ENCODE peak calls at places on chromosomes 13 and 19, in four cellular contexts. E is left ventricle myocardium superior, S is SK-N-MC, K is WTC11. Q is an unnamed sample.
A peak's percentile ranks its signal among the peaks of the same experiment; 100 is the strongest.

GRCh38 chr13:73519720-73520119 is 460.9 kb downstream of the KLF5 start:
- DNase-seq in S (no peak), E (no peak), K (no peak), Q (no peak)

GRCh38 chr13:24267801-24268200 is 41.6 kb upstream of the C1QTNF9 start:
- DNase-seq in K (no peak), S (no peak), E (no peak), Q (no peak)

GRCh38 chr13:76455960-76456359 is 430.2 kb downstream of the KCTD12 start:
- DNase-seq in S (no peak), E (no peak), K (no peak), Q (no peak)

GRCh38 chr19:33745297-33745696 is 51.4 kb upstream of the KCTD15 start:
- DNase-seq in E (no peak), K (no peak), S (no peak), Q (no peak)

GRCh38 chr13:33728271-33729037 is 89.5 kb upstream of the RFC3 start:
- DNase-seq in S (no peak), E (peak; percentile 65), K (no peak), Q (no peak)

GRCh38 chr13:30792257-30793000 is 57.1 kb downstream of the ALOX5AP start:
- DNase-seq in E (peak; percentile 87), S (no peak), K (no peak), Q (no peak)

GRCh38 chr13:24220086-24220703 is 59.7 kb downstream of the SPATA13 start:
- DNase-seq in K (peak; percentile 25), E (no peak), S (peak; percentile 66), Q (no peak)

GRCh38 chr19:53868091-53868891 is 608 bp downstream of the MYADM start:
- DNase-seq in K (peak; percentile 58), S (no peak), E (peak; percentile 74), Q (no peak)

GRCh38 chr19:53394522-53394973 is 401 bp upstream of the ZNF765 start:
- DNase-seq in K (peak; percentile 66), E (peak; percentile 71), S (no peak), Q (no peak)

GRCh38 chr19:7349961-7350711 is 1.4 kb downstream of the ARHGEF18 start:
- DNase-seq in S (no peak), E (no peak), K (no peak), Q (no peak)

GRCh38 chr13:76029088-76029487 is 393.0 kb downstream of the LMO7 start:
- DNase-seq in E (no peak), S (no peak), K (no peak), Q (no peak)

GRCh38 chr13:112931028-112931934 is 37.7 kb upstream of the MCF2L start:
- DNase-seq in S (no peak), K (peak; percentile 50), E (no peak), Q (no peak)

GRCh38 chr13:48222358-48223015 is 10.5 kb upstream of the ITM2B start:
- DNase-seq in E (peak; percentile 52), S (no peak), K (no peak), Q (no peak)

GRCh38 chr19:784541-784940 is 12.7 kb upstream of the PTBP1 start:
- DNase-seq in E (no peak), S (no peak), K (no peak), Q (no peak)

GRCh38 chr13:50587839-50588373 is 255.6 kb downstream of the DLEU7 start:
- DNase-seq in K (no peak), E (no peak), S (no peak), Q (no peak)

GRCh38 chr19:1223018-1223855 is 14.6 kb downstream of the CBARP start:
- DNase-seq in S (no peak), E (peak; percentile 63), K (peak; percentile 78), Q (no peak)

GRCh38 chr19:48135411-48135810 is 24.8 kb upstream of the PLA2G4C start:
- DNase-seq in K (peak; percentile 39), S (no peak), E (no peak), Q (no peak)

GRCh38 chr13:52738719-52739467 is 727 bp downstream of the CNMD start:
- DNase-seq in S (no peak), K (peak; percentile 68), E (peak; percentile 56), Q (no peak)

GRCh38 chr19:6577410-6578125 is 13.4 kb downstream of the CD70 start:
- DNase-seq in E (no peak), K (no peak), S (no peak), Q (no peak)

GRCh38 chr13:90217275-90217674 is 1130.2 kb upstream of the MIR17HG start:
- DNase-seq in K (no peak), E (no peak), S (no peak), Q (no peak)

GRCh38 chr13:111403266-111403665 is 82.8 kb downstream of the TEX29 start:
- DNase-seq in K (no peak), E (no peak), S (no peak), Q (no peak)

GRCh38 chr19:44577566-44577874 is 35.8 kb upstream of the IGSF23 start:
- DNase-seq in K (no peak), S (no peak), E (no peak), Q (no peak)

Q was measured in esophagus squamous epithelium.